ENCODE peak calls at places on chromosome 14, in seven cellular contexts. One of them, this sample, is unnamed.

GRCh38 chr14:35333797-35334743 is 41.9 kb downstream of the PSMA6 start:
- DNase-seq in activated T-helper 1 cell treated with anti-CD3 and anti-CD28 coated beads, Interleukin-2, amount 50 U/mL, for 16 hours: no peak
- DNase-seq in bronchial epithelial cell: no peak
- DNase-seq in ovary: peak
- DNase-seq in tibial nerve: no peak
- DNase-seq in stimulated activated naive B cell treated with anti-CD40 and anti-IgM and Interleukin-4, amounts not matched to agents 10 μg/mL and 1 μg/mL and 100 μg/mL, for 72 hours: no peak
- DNase-seq in posterior cingulate gyrus: no peak
- DNase-seq in this sample: no peak

GRCh38 chr14:68463705-68464104 is 329.2 kb downstream of the ZFP36L1 start:
- DNase-seq in activated T-helper 1 cell treated with anti-CD3 and anti-CD28 coated beads, Interleukin-2, amount 50 U/mL, for 16 hours: no peak
- DNase-seq in ovary: no peak
- DNase-seq in bronchial epithelial cell: peak
- DNase-seq in posterior cingulate gyrus: no peak
- DNase-seq in tibial nerve: no peak
- DNase-seq in stimulated activated naive B cell treated with anti-CD40 and anti-IgM and Interleukin-4, amounts not matched to agents 10 μg/mL and 1 μg/mL and 100 μg/mL, for 72 hours: no peak
- DNase-seq in this sample: no peak

GRCh38 chr14:49189381-49189780 is 396.8 kb downstream of the RPS29 start:
- DNase-seq in stimulated activated naive B cell treated with anti-CD40 and anti-IgM and Interleukin-4, amounts not matched to agents 10 μg/mL and 1 μg/mL and 100 μg/mL, for 72 hours: no peak
- DNase-seq in tibial nerve: no peak
- DNase-seq in bronchial epithelial cell: no peak
- DNase-seq in posterior cingulate gyrus: no peak
- DNase-seq in activated T-helper 1 cell treated with anti-CD3 and anti-CD28 coated beads, Interleukin-2, amount 50 U/mL, for 16 hours: no peak
- DNase-seq in ovary: no peak
- DNase-seq in this sample: no peak

GRCh38 chr14:93381644-93382043 is 34.7 kb downstream of the COX8C start:
- DNase-seq in tibial nerve: no peak
- DNase-seq in bronchial epithelial cell: no peak
- DNase-seq in activated T-helper 1 cell treated with anti-CD3 and anti-CD28 coated beads, Interleukin-2, amount 50 U/mL, for 16 hours: no peak
- DNase-seq in ovary: no peak
- DNase-seq in posterior cingulate gyrus: no peak
- DNase-seq in stimulated activated naive B cell treated with anti-CD40 and anti-IgM and Interleukin-4, amounts not matched to agents 10 μg/mL and 1 μg/mL and 100 μg/mL, for 72 hours: no peak
- DNase-seq in this sample: no peak

GRCh38 chr14:92726135-92726932 is 22.1 kb downstream of the LGMN start:
- DNase-seq in ovary: peak
- DNase-seq in activated T-helper 1 cell treated with anti-CD3 and anti-CD28 coated beads, Interleukin-2, amount 50 U/mL, for 16 hours: no peak
- DNase-seq in tibial nerve: no peak
- DNase-seq in bronchial epithelial cell: peak
- DNase-seq in posterior cingulate gyrus: no peak
- DNase-seq in stimulated activated naive B cell treated with anti-CD40 and anti-IgM and Interleukin-4, amounts not matched to agents 10 μg/mL and 1 μg/mL and 100 μg/mL, for 72 hours: no peak
- DNase-seq in this sample: peak

GRCh38 chr14:61662001-61662400 is 33.3 kb upstream of the HIF1A start:
- DNase-seq in tibial nerve: no peak
- DNase-seq in stimulated activated naive B cell treated with anti-CD40 and anti-IgM and Interleukin-4, amounts not matched to agents 10 μg/mL and 1 μg/mL and 100 μg/mL, for 72 hours: no peak
- DNase-seq in activated T-helper 1 cell treated with anti-CD3 and anti-CD28 coated beads, Interleukin-2, amount 50 U/mL, for 16 hours: no peak
- DNase-seq in bronchial epithelial cell: peak
- DNase-seq in ovary: no peak
- DNase-seq in posterior cingulate gyrus: no peak
- DNase-seq in this sample: no peak

GRCh38 chr14:59067135-59067894 is 121.2 kb upstream of the DAAM1 start:
- DNase-seq in ovary: no peak
- DNase-seq in stimulated activated naive B cell treated with anti-CD40 and anti-IgM and Interleukin-4, amounts not matched to agents 10 μg/mL and 1 μg/mL and 100 μg/mL, for 72 hours: no peak
- DNase-seq in posterior cingulate gyrus: no peak
- DNase-seq in tibial nerve: no peak
- DNase-seq in bronchial epithelial cell: peak
- DNase-seq in activated T-helper 1 cell treated with anti-CD3 and anti-CD28 coated beads, Interleukin-2, amount 50 U/mL, for 16 hours: no peak
- DNase-seq in this sample: no peak

GRCh38 chr14:34766611-34767010 is 52.2 kb upstream of the CFL2 start:
- DNase-seq in stimulated activated naive B cell treated with anti-CD40 and anti-IgM and Interleukin-4, amounts not matched to agents 10 μg/mL and 1 μg/mL and 100 μg/mL, for 72 hours: no peak
- DNase-seq in activated T-helper 1 cell treated with anti-CD3 and anti-CD28 coated beads, Interleukin-2, amount 50 U/mL, for 16 hours: no peak
- DNase-seq in tibial nerve: no peak
- DNase-seq in bronchial epithelial cell: no peak
- DNase-seq in posterior cingulate gyrus: no peak
- DNase-seq in ovary: no peak
- DNase-seq in this sample: no peak

GRCh38 chr14:65153101-65153500 is 50.8 kb upstream of the MAX start:
- DNase-seq in ovary: peak
- DNase-seq in posterior cingulate gyrus: no peak
- DNase-seq in tibial nerve: no peak
- DNase-seq in activated T-helper 1 cell treated with anti-CD3 and anti-CD28 coated beads, Interleukin-2, amount 50 U/mL, for 16 hours: no peak
- DNase-seq in stimulated activated naive B cell treated with anti-CD40 and anti-IgM and Interleukin-4, amounts not matched to agents 10 μg/mL and 1 μg/mL and 100 μg/mL, for 72 hours: no peak
- DNase-seq in bronchial epithelial cell: no peak
- DNase-seq in this sample: no peak

GRCh38 chr14:79543966-79544365 is 667.3 kb downstream of the DIO2 start:
- DNase-seq in activated T-helper 1 cell treated with anti-CD3 and anti-CD28 coated beads, Interleukin-2, amount 50 U/mL, for 16 hours: no peak
- DNase-seq in stimulated activated naive B cell treated with anti-CD40 and anti-IgM and Interleukin-4, amounts not matched to agents 10 μg/mL and 1 μg/mL and 100 μg/mL, for 72 hours: no peak
- DNase-seq in ovary: no peak
- DNase-seq in bronchial epithelial cell: peak
- DNase-seq in tibial nerve: no peak
- DNase-seq in posterior cingulate gyrus: no peak
- DNase-seq in this sample: no peak

GRCh38 chr14:63383776-63384367 is 65.1 kb upstream of the GPHB5 start:
- DNase-seq in ovary: no peak
- DNase-seq in tibial nerve: no peak
- DNase-seq in posterior cingulate gyrus: no peak
- DNase-seq in stimulated activated naive B cell treated with anti-CD40 and anti-IgM and Interleukin-4, amounts not matched to agents 10 μg/mL and 1 μg/mL and 100 μg/mL, for 72 hours: no peak
- DNase-seq in bronchial epithelial cell: no peak
- DNase-seq in activated T-helper 1 cell treated with anti-CD3 and anti-CD28 coated beads, Interleukin-2, amount 50 U/mL, for 16 hours: no peak
- DNase-seq in this sample: no peak

GRCh38 chr14:58085877-58086276 is 66.1 kb downstream of the ARMH4 start:
- DNase-seq in activated T-helper 1 cell treated with anti-CD3 and anti-CD28 coated beads, Interleukin-2, amount 50 U/mL, for 16 hours: no peak
- DNase-seq in ovary: no peak
- DNase-seq in tibial nerve: no peak
- DNase-seq in stimulated activated naive B cell treated with anti-CD40 and anti-IgM and Interleukin-4, amounts not matched to agents 10 μg/mL and 1 μg/mL and 100 μg/mL, for 72 hours: no peak
- DNase-seq in bronchial epithelial cell: no peak
- DNase-seq in posterior cingulate gyrus: no peak
- DNase-seq in this sample: no peak

GRCh38 chr14:52885230-52885629 is 65.6 kb downstream of the FERMT2 start:
- DNase-seq in stimulated activated naive B cell treated with anti-CD40 and anti-IgM and Interleukin-4, amounts not matched to agents 10 μg/mL and 1 μg/mL and 100 μg/mL, for 72 hours: no peak
- DNase-seq in tibial nerve: no peak
- DNase-seq in posterior cingulate gyrus: no peak
- DNase-seq in bronchial epithelial cell: no peak
- DNase-seq in ovary: no peak
- DNase-seq in activated T-helper 1 cell treated with anti-CD3 and anti-CD28 coated beads, Interleukin-2, amount 50 U/mL, for 16 hours: no peak
- DNase-seq in this sample: no peak

GRCh38 chr14:75811862-75812505 is 150.9 kb downstream of the TTLL5 start:
- DNase-seq in ovary: no peak
- DNase-seq in stimulated activated naive B cell treated with anti-CD40 and anti-IgM and Interleukin-4, amounts not matched to agents 10 μg/mL and 1 μg/mL and 100 μg/mL, for 72 hours: no peak
- DNase-seq in tibial nerve: no peak
- DNase-seq in bronchial epithelial cell: no peak
- DNase-seq in activated T-helper 1 cell treated with anti-CD3 and anti-CD28 coated beads, Interleukin-2, amount 50 U/mL, for 16 hours: no peak
- DNase-seq in posterior cingulate gyrus: no peak
- DNase-seq in this sample: no peak

GRCh38 chr14:60926002-60926401 is 54.9 kb downstream of the TRMT5 start:
- DNase-seq in ovary: no peak
- DNase-seq in posterior cingulate gyrus: no peak
- DNase-seq in bronchial epithelial cell: no peak
- DNase-seq in stimulated activated naive B cell treated with anti-CD40 and anti-IgM and Interleukin-4, amounts not matched to agents 10 μg/mL and 1 μg/mL and 100 μg/mL, for 72 hours: peak
- DNase-seq in tibial nerve: no peak
- DNase-seq in activated T-helper 1 cell treated with anti-CD3 and anti-CD28 coated beads, Interleukin-2, amount 50 U/mL, for 16 hours: no peak
- DNase-seq in this sample: no peak

GRCh38 chr14:72745991-72746980 is 147.6 kb downstream of the DPF3 start:
- DNase-seq in ovary: no peak
- DNase-seq in tibial nerve: no peak
- DNase-seq in bronchial epithelial cell: peak
- DNase-seq in activated T-helper 1 cell treated with anti-CD3 and anti-CD28 coated beads, Interleukin-2, amount 50 U/mL, for 16 hours: no peak
- DNase-seq in posterior cingulate gyrus: no peak
- DNase-seq in stimulated activated naive B cell treated with anti-CD40 and anti-IgM and Interleukin-4, amounts not matched to agents 10 μg/mL and 1 μg/mL and 100 μg/mL, for 72 hours: no peak
- DNase-seq in this sample: no peak

GRCh38 chr14:79465651-79466050 is 745.7 kb downstream of the DIO2 start:
- DNase-seq in ovary: no peak
- DNase-seq in stimulated activated naive B cell treated with anti-CD40 and anti-IgM and Interleukin-4, amounts not matched to agents 10 μg/mL and 1 μg/mL and 100 μg/mL, for 72 hours: no peak
- DNase-seq in posterior cingulate gyrus: no peak
- DNase-seq in activated T-helper 1 cell treated with anti-CD3 and anti-CD28 coated beads, Interleukin-2, amount 50 U/mL, for 16 hours: no peak
- DNase-seq in tibial nerve: no peak
- DNase-seq in bronchial epithelial cell: no peak
- DNase-seq in this sample: no peak

GRCh38 chr14:69430306-69430939 is 31.9 kb downstream of the SLC39A9 start:
- DNase-seq in bronchial epithelial cell: no peak
- DNase-seq in ovary: no peak
- DNase-seq in activated T-helper 1 cell treated with anti-CD3 and anti-CD28 coated beads, Interleukin-2, amount 50 U/mL, for 16 hours: no peak
- DNase-seq in stimulated activated naive B cell treated with anti-CD40 and anti-IgM and Interleukin-4, amounts not matched to agents 10 μg/mL and 1 μg/mL and 100 μg/mL, for 72 hours: no peak
- DNase-seq in posterior cingulate gyrus: no peak
- DNase-seq in tibial nerve: no peak
- DNase-seq in this sample: no peak

GRCh38 chr14:21748869-21749303 is 75.3 kb upstream of the OR4E1 start:
- DNase-seq in ovary: no peak
- DNase-seq in activated T-helper 1 cell treated with anti-CD3 and anti-CD28 coated beads, Interleukin-2, amount 50 U/mL, for 16 hours: peak
- DNase-seq in bronchial epithelial cell: peak
- DNase-seq in posterior cingulate gyrus: peak
- DNase-seq in stimulated activated naive B cell treated with anti-CD40 and anti-IgM and Interleukin-4, amounts not matched to agents 10 μg/mL and 1 μg/mL and 100 μg/mL, for 72 hours: peak
- DNase-seq in tibial nerve: peak
- DNase-seq in this sample: no peak

GRCh38 chr14:96567289-96567899 is 65.2 kb downstream of the PAPOLA start:
- DNase-seq in posterior cingulate gyrus: no peak
- DNase-seq in ovary: no peak
- DNase-seq in tibial nerve: no peak
- DNase-seq in stimulated activated naive B cell treated with anti-CD40 and anti-IgM and Interleukin-4, amounts not matched to agents 10 μg/mL and 1 μg/mL and 100 μg/mL, for 72 hours: no peak
- DNase-seq in bronchial epithelial cell: peak
- DNase-seq in activated T-helper 1 cell treated with anti-CD3 and anti-CD28 coated beads, Interleukin-2, amount 50 U/mL, for 16 hours: no peak
- DNase-seq in this sample: no peak

GRCh38 chr14:63452796-63453195 is 90.4 kb downstream of the PPP2R5E start:
- DNase-seq in activated T-helper 1 cell treated with anti-CD3 and anti-CD28 coated beads, Interleukin-2, amount 50 U/mL, for 16 hours: no peak
- DNase-seq in stimulated activated naive B cell treated with anti-CD40 and anti-IgM and Interleukin-4, amounts not matched to agents 10 μg/mL and 1 μg/mL and 100 μg/mL, for 72 hours: no peak
- DNase-seq in posterior cingulate gyrus: no peak
- DNase-seq in bronchial epithelial cell: no peak
- DNase-seq in tibial nerve: no peak
- DNase-seq in ovary: no peak
- DNase-seq in this sample: no peak

GRCh38 chr14:66224492-66225178 is 261.5 kb upstream of the CCDC196 start:
- DNase-seq in activated T-helper 1 cell treated with anti-CD3 and anti-CD28 coated beads, Interleukin-2, amount 50 U/mL, for 16 hours: no peak
- DNase-seq in stimulated activated naive B cell treated with anti-CD40 and anti-IgM and Interleukin-4, amounts not matched to agents 10 μg/mL and 1 μg/mL and 100 μg/mL, for 72 hours: no peak
- DNase-seq in tibial nerve: no peak
- DNase-seq in ovary: no peak
- DNase-seq in bronchial epithelial cell: no peak
- DNase-seq in posterior cingulate gyrus: no peak
- DNase-seq in this sample: no peak

GRCh38 chr14:88321692-88322504 is 1.2 kb downstream of the KCNK10 start:
- DNase-seq in activated T-helper 1 cell treated with anti-CD3 and anti-CD28 coated beads, Interleukin-2, amount 50 U/mL, for 16 hours: no peak
- DNase-seq in stimulated activated naive B cell treated with anti-CD40 and anti-IgM and Interleukin-4, amounts not matched to agents 10 μg/mL and 1 μg/mL and 100 μg/mL, for 72 hours: no peak
- DNase-seq in ovary: no peak
- DNase-seq in tibial nerve: no peak
- DNase-seq in bronchial epithelial cell: no peak
- DNase-seq in posterior cingulate gyrus: peak
- DNase-seq in this sample: no peak

GRCh38 chr14:24940213-24940783 is 109.6 kb downstream of the STXBP6 start:
- DNase-seq in tibial nerve: no peak
- DNase-seq in ovary: no peak
- DNase-seq in bronchial epithelial cell: no peak
- DNase-seq in posterior cingulate gyrus: no peak
- DNase-seq in activated T-helper 1 cell treated with anti-CD3 and anti-CD28 coated beads, Interleukin-2, amount 50 U/mL, for 16 hours: no peak
- DNase-seq in stimulated activated naive B cell treated with anti-CD40 and anti-IgM and Interleukin-4, amounts not matched to agents 10 μg/mL and 1 μg/mL and 100 μg/mL, for 72 hours: no peak
- DNase-seq in this sample: no peak

GRCh38 chr14:79542121-79542520 is 669.2 kb downstream of the DIO2 start:
- DNase-seq in ovary: no peak
- DNase-seq in tibial nerve: no peak
- DNase-seq in posterior cingulate gyrus: no peak
- DNase-seq in activated T-helper 1 cell treated with anti-CD3 and anti-CD28 coated beads, Interleukin-2, amount 50 U/mL, for 16 hours: no peak
- DNase-seq in stimulated activated naive B cell treated with anti-CD40 and anti-IgM and Interleukin-4, amounts not matched to agents 10 μg/mL and 1 μg/mL and 100 μg/mL, for 72 hours: no peak
- DNase-seq in bronchial epithelial cell: no peak
- DNase-seq in this sample: no peak

GRCh38 chr14:55731881-55732498 is 152.0 kb downstream of the KTN1 start:
- DNase-seq in activated T-helper 1 cell treated with anti-CD3 and anti-CD28 coated beads, Interleukin-2, amount 50 U/mL, for 16 hours: peak
- DNase-seq in stimulated activated naive B cell treated with anti-CD40 and anti-IgM and Interleukin-4, amounts not matched to agents 10 μg/mL and 1 μg/mL and 100 μg/mL, for 72 hours: peak
- DNase-seq in ovary: no peak
- DNase-seq in bronchial epithelial cell: no peak
- DNase-seq in tibial nerve: peak
- DNase-seq in posterior cingulate gyrus: peak
- DNase-seq in this sample: no peak

GRCh38 chr14:25308244-25308643 is 258.3 kb upstream of the STXBP6 start:
- DNase-seq in posterior cingulate gyrus: no peak
- DNase-seq in bronchial epithelial cell: no peak
- DNase-seq in ovary: no peak
- DNase-seq in tibial nerve: no peak
- DNase-seq in activated T-helper 1 cell treated with anti-CD3 and anti-CD28 coated beads, Interleukin-2, amount 50 U/mL, for 16 hours: no peak
- DNase-seq in stimulated activated naive B cell treated with anti-CD40 and anti-IgM and Interleukin-4, amounts not matched to agents 10 μg/mL and 1 μg/mL and 100 μg/mL, for 72 hours: no peak
- DNase-seq in this sample: no peak

GRCh38 chr14:53378142-53378541 is 225.0 kb upstream of the DDHD1 start:
- DNase-seq in tibial nerve: no peak
- DNase-seq in ovary: no peak
- DNase-seq in stimulated activated naive B cell treated with anti-CD40 and anti-IgM and Interleukin-4, amounts not matched to agents 10 μg/mL and 1 μg/mL and 100 μg/mL, for 72 hours: no peak
- DNase-seq in activated T-helper 1 cell treated with anti-CD3 and anti-CD28 coated beads, Interleukin-2, amount 50 U/mL, for 16 hours: no peak
- DNase-seq in bronchial epithelial cell: peak
- DNase-seq in posterior cingulate gyrus: no peak
- DNase-seq in this sample: no peak

GRCh38 chr14:31717294-31718085 is 156.3 kb downstream of the NUBPL start:
- DNase-seq in tibial nerve: no peak
- DNase-seq in posterior cingulate gyrus: no peak
- DNase-seq in ovary: no peak
- DNase-seq in bronchial epithelial cell: peak
- DNase-seq in stimulated activated naive B cell treated with anti-CD40 and anti-IgM and Interleukin-4, amounts not matched to agents 10 μg/mL and 1 μg/mL and 100 μg/mL, for 72 hours: no peak
- DNase-seq in activated T-helper 1 cell treated with anti-CD3 and anti-CD28 coated beads, Interleukin-2, amount 50 U/mL, for 16 hours: no peak
- DNase-seq in this sample: no peak

GRCh38 chr14:76376878-76377523 is 1.1 kb downstream of the ESRRB start:
- DNase-seq in ovary: no peak
- DNase-seq in stimulated activated naive B cell treated with anti-CD40 and anti-IgM and Interleukin-4, amounts not matched to agents 10 μg/mL and 1 μg/mL and 100 μg/mL, for 72 hours: no peak
- DNase-seq in bronchial epithelial cell: no peak
- DNase-seq in tibial nerve: no peak
- DNase-seq in activated T-helper 1 cell treated with anti-CD3 and anti-CD28 coated beads, Interleukin-2, amount 50 U/mL, for 16 hours: no peak
- DNase-seq in posterior cingulate gyrus: no peak
- DNase-seq in this sample: no peak

GRCh38 chr14:94066089-94066676 is 14.8 kb downstream of the DDX24 start:
- DNase-seq in activated T-helper 1 cell treated with anti-CD3 and anti-CD28 coated beads, Interleukin-2, amount 50 U/mL, for 16 hours: no peak
- DNase-seq in posterior cingulate gyrus: no peak
- DNase-seq in tibial nerve: no peak
- DNase-seq in stimulated activated naive B cell treated with anti-CD40 and anti-IgM and Interleukin-4, amounts not matched to agents 10 μg/mL and 1 μg/mL and 100 μg/mL, for 72 hours: no peak
- DNase-seq in bronchial epithelial cell: peak
- DNase-seq in ovary: peak
- DNase-seq in this sample: no peak

GRCh38 chr14:94614802-94615201 is 2.6 kb downstream of the SERPINA3 start:
- DNase-seq in stimulated activated naive B cell treated with anti-CD40 and anti-IgM and Interleukin-4, amounts not matched to agents 10 μg/mL and 1 μg/mL and 100 μg/mL, for 72 hours: no peak
- DNase-seq in activated T-helper 1 cell treated with anti-CD3 and anti-CD28 coated beads, Interleukin-2, amount 50 U/mL, for 16 hours: no peak
- DNase-seq in tibial nerve: no peak
- DNase-seq in ovary: no peak
- DNase-seq in posterior cingulate gyrus: no peak
- DNase-seq in bronchial epithelial cell: no peak
- DNase-seq in this sample: no peak